ENCODE peak calls at places on chromosomes 11 and 22, in eight cellular contexts. I is IMR-90, J is HCT116, M is H1, Y is A549, G is K562, R is SK-N-SH, Q is GM12878. K is an unnamed sample.

GRCh38 chr11:73225851-73226250 is 7.8 kb downstream of the P2RY2 start:
- DNase-seq in G (no peak), Q (no peak), Y (no peak), M (no peak), R (no peak), I (no peak), J (no peak), K (no peak)

GRCh38 chr11:63537293-63538101 is 889 bp downstream of the PLAAT4 start:
- DNase-seq in I (peak), M (no peak), J (no peak), G (peak), Y (no peak), R (no peak), Q (no peak), K (no peak)

GRCh38 chr11:117834838-117835443 is 10.4 kb upstream of the FXYD2 start:
- DNase-seq in Y (no peak), M (no peak), I (no peak), G (no peak), J (no peak), Q (no peak), R (no peak), K (no peak)

GRCh38 chr11:15038963-15039362 is 34.4 kb upstream of the CALCB start:
- DNase-seq in M (no peak), Y (peak), R (peak), J (peak), Q (no peak), I (peak), G (no peak), K (no peak)

GRCh38 chr11:68841718-68842426 is at the start of gene CPT1A:
- DNase-seq in R (peak), I (peak), Y (peak), Q (no peak), M (no peak), G (peak), J (no peak), K (no peak)

GRCh38 chr22:40679249-40679963 is at the start of gene MCHR1:
- DNase-seq in Y (no peak), G (no peak), Q (no peak), I (peak), R (peak), J (no peak), M (no peak), K (no peak)

GRCh38 chr11:86592659-86593451 is 79.6 kb downstream of the ME3 start:
- DNase-seq in Q (peak), M (no peak), Y (peak), R (peak), I (peak), J (peak), G (peak), K (peak)

GRCh38 chr11:17395554-17395961 is 7.1 kb upstream of the KCNJ11 start:
- DNase-seq in Y (no peak), G (no peak), I (no peak), Q (no peak), M (no peak), R (peak), J (no peak), K (no peak)

GRCh38 chr11:94028436-94028835 is 7.3 kb downstream of the HEPHL1 start:
- DNase-seq in G (no peak), I (peak), Y (peak), R (no peak), Q (no peak), M (no peak), J (no peak), K (no peak)

GRCh38 chr11:61776561-61777075 is 15.8 kb downstream of the TMEM258 start:
- DNase-seq in Q (no peak), M (peak), G (peak), I (peak), Y (peak), R (peak), J (peak), K (peak)

GRCh38 chr11:61778920-61779650 is 13.3 kb downstream of the TMEM258 start:
- DNase-seq in I (no peak), Y (no peak), J (no peak), G (no peak), R (no peak), M (no peak), Q (no peak), K (no peak)

GRCh38 chr11:61778357-61778886 is 14.0 kb downstream of the TMEM258 start:
- DNase-seq in J (no peak), R (no peak), Y (no peak), G (no peak), I (no peak), Q (no peak), M (no peak), K (no peak)

GRCh38 chr11:61775606-61776554 is 16.5 kb downstream of the TMEM258 start:
- DNase-seq in Y (no peak), R (peak), I (no peak), J (no peak), Q (no peak), M (no peak), G (no peak), K (no peak)

GRCh38 chr11:61777234-61778090 is 14.9 kb downstream of the TMEM258 start:
- DNase-seq in I (no peak), R (peak), Y (no peak), M (no peak), J (no peak), G (peak), Q (no peak), K (no peak)
- TF ChIP-seq RAD21 in I (no peak), R (no peak), Y (no peak), M (no peak), J (no peak), G (no peak), Q (no peak), K (no peak)

GRCh38 chr11:19187880-19188279 is 13.9 kb downstream of the CSRP3 start:
- DNase-seq in R (no peak), G (no peak), Y (no peak), J (no peak), Q (no peak), M (no peak), I (no peak), K (peak)
- TF ChIP-seq RAD21 in R (no peak), G (no peak), Y (no peak), J (no peak), Q (no peak), M (no peak), I (no peak), K (no peak)

DNA sequence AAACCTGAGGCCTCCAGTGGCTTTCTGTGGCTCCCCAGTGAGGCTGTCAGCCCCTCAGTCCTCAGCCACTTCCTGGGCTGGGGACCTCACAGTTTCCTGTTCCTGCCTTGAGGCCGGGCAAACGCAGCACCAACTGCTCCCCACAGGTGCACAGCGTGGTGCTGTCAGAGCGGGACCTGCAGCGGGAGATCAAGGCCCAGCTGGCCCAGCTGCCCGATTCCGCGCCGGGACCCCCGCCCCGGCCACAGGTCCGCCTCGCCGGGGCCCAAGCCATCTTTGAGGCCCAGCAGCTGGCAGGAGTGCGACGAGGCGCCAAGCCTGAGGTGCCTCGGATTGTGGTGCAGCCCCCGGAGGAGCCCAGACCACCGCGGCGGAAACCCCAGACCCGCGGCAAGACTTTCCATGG is 5.4 kb downstream of the TBC1D10C start:
- DNase-seq in Q (no peak), G (no peak), R (no peak), M (no peak), Y (no peak), J (no peak), I (no peak), K (no peak)
- TF ChIP-seq RAD21 in Q (no peak), G (no peak), R (no peak), M (no peak), Y (no peak), J (no peak), I (no peak), K (no peak)

GRCh38 chr11:120009938-120010337 is 128.0 kb downstream of the TRIM29 start:
- DNase-seq in J (no peak), R (no peak), Q (no peak), G (no peak), I (no peak), Y (no peak), M (no peak), K (no peak)
- TF ChIP-seq RAD21 in J (no peak), R (no peak), Q (no peak), G (no peak), I (no peak), Y (no peak), M (no peak), K (no peak)

GRCh38 chr11:77967753-77968152 is 26.7 kb downstream of the INTS4 start:
- DNase-seq in I (no peak), R (no peak), J (no peak), M (no peak), Y (no peak), Q (no peak), G (no peak), K (no peak)
- TF ChIP-seq RAD21 in I (no peak), R (no peak), J (no peak), M (no peak), Y (no peak), Q (no peak), G (no peak), K (no peak)

K was measured in HepG2.